ENCODE peak calls at places on chromosomes 6 and 20, in four cellular contexts. O, G, Y and S are unnamed samples.

GRCh38 chr6:116047173-116047933 is 13.3 kb downstream of the FRK start:
- DNase-seq in O (no peak), G (no peak), Y (peak; percentile 59), S (no peak)

GRCh38 chr20:48350291-48350988 is 477.4 kb downstream of the PREX1 start:
- DNase-seq in O (peak; percentile 44), G (no peak), Y (peak; percentile 59), S (peak; percentile 59)

GRCh38 chr20:15396900-15397299 is 1059.5 kb upstream of the FLRT3 start:
- DNase-seq in O (no peak), G (no peak), Y (no peak), S (no peak)

GRCh38 chr20:21309678-21310467 is 6.7 kb downstream of the XRN2 start:
- DNase-seq in O (no peak), G (no peak), Y (no peak), S (no peak)

GRCh38 chr20:59087829-59088433 is 45.3 kb upstream of the PRELID3B start:
- DNase-seq in O (peak; percentile 77), G (no peak), Y (peak; percentile 70), S (peak; percentile 74)

GRCh38 chr6:75154973-75155372 is 50.9 kb downstream of the COL12A1 start:
- DNase-seq in O (no peak), G (no peak), Y (no peak), S (no peak)

GRCh38 chr6:147201885-147202515 is 2.2 kb upstream of the STXBP5 start:
- DNase-seq in O (peak; percentile 71), G (no peak), Y (peak; percentile 59), S (peak; percentile 47)

GRCh38 chr20:62362991-62363919 is 3.9 kb downstream of the LAMA5 start:
- DNase-seq in O (no peak), G (no peak), Y (no peak), S (no peak)

GRCh38 chr6:113648698-113649097 is 208.4 kb upstream of the MARCKS start:
- DNase-seq in O (no peak), G (no peak), Y (no peak), S (no peak)

GRCh38 chr6:70314240-70314639 is 11.4 kb upstream of the COL9A1 start:
- DNase-seq in O (no peak), G (no peak), Y (no peak), S (no peak)

GRCh38 chr6:75624335-75624734 is 22.7 kb downstream of the SENP6 start:
- DNase-seq in O (no peak), G (no peak), Y (no peak), S (no peak)

GRCh38 chr20:33811763-33812672 is 870 bp downstream of the CHMP4B start:
- DNase-seq in O (peak; percentile 50), G (no peak), Y (peak; percentile 66), S (no peak)

GRCh38 chr6:14317616-14318015 is 200.0 kb downstream of the CD83 start:
- DNase-seq in O (no peak), G (no peak), Y (no peak), S (no peak)

GRCh38 chr6:10633216-10633615 is 61.2 kb downstream of the C6orf52 start:
- DNase-seq in O (no peak), G (peak; percentile 36), Y (peak; percentile 13), S (no peak)

GRCh38 chr6:26526928-26527327 is 11.2 kb upstream of the HMGN4 start:
- DNase-seq in O (no peak), G (no peak), Y (no peak), S (no peak)

GRCh38 chr6:168528457-168529095 is 87.6 kb downstream of the SMOC2 start:
- DNase-seq in O (no peak), G (no peak), Y (no peak), S (no peak)

GRCh38 chr6:14381225-14381887 is 263.8 kb downstream of the CD83 start:
- DNase-seq in O (no peak), G (no peak), Y (no peak), S (no peak)

GRCh38 chr6:160678744-160679401 is 14.8 kb upstream of the LPA start:
- DNase-seq in O (no peak), G (no peak), Y (no peak), S (no peak)

GRCh38 chr6:34392497-34393190 is at the start of gene NUDT3:
- DNase-seq in O (peak; percentile 96), G (peak; percentile 83), Y (peak; percentile 92), S (peak; percentile 93)

GRCh38 chr6:105495515-105495914 is 92.6 kb upstream of the PREP start:
- DNase-seq in O (no peak), G (no peak), Y (no peak), S (no peak)

GRCh38 chr6:16504608-16505007 is 256.7 kb downstream of the ATXN1 start:
- DNase-seq in O (no peak), G (no peak), Y (no peak), S (no peak)

GRCh38 chr6:54801669-54802068 is 44.9 kb upstream of the FAM83B start:
- DNase-seq in O (no peak), G (no peak), Y (no peak), S (peak; percentile 20)

GRCh38 chr6:38420207-38420606 is 219.5 kb downstream of the BTBD9 start:
- DNase-seq in O (no peak), G (no peak), Y (no peak), S (no peak)

GRCh38 chr6:127299522-127300240 is 33.0 kb downstream of the RNF146 start:
- DNase-seq in O (no peak), G (no peak), Y (no peak), S (no peak)

GRCh38 chr6:139699335-139699734 is 324.9 kb upstream of the CITED2 start:
- DNase-seq in O (no peak), G (no peak), Y (no peak), S (no peak)

GRCh38 chr20:14415492-14415891 is 78.1 kb upstream of the FLRT3 start:
- DNase-seq in O (no peak), G (no peak), Y (no peak), S (no peak)

GRCh38 chr20:24892931-24893330 is 56.1 kb upstream of the CST7 start:
- DNase-seq in O (no peak), G (no peak), Y (no peak), S (peak; percentile 2)

GRCh38 chr6:109454483-109455160 is 950 bp downstream of the MICAL1 start:
- DNase-seq in O (no peak), G (peak; percentile 48), Y (no peak), S (no peak)

GRCh38 chr20:1868856-1869255 is 26.4 kb upstream of the SIRPA start:
- DNase-seq in O (no peak), G (no peak), Y (no peak), S (no peak)

GRCh38 chr6:137234505-137234863 is 15.3 kb upstream of the IFNGR1 start:
- DNase-seq in O (no peak), G (no peak), Y (no peak), S (no peak)

GRCh38 chr20:59948828-59949720 is 8.9 kb downstream of the FAM217B start:
- DNase-seq in O (no peak), G (no peak), Y (peak; percentile 63), S (peak; percentile 24)

GRCh38 chr20:64188071-64188470 is 23.8 kb downstream of the MYT1 start:
- DNase-seq in O (no peak), G (no peak), Y (no peak), S (no peak)

GRCh38 chr6:119446623-119447008 is 97.1 kb upstream of the MAN1A1 start:
- DNase-seq in O (no peak), G (no peak), Y (no peak), S (no peak)

DNA sequence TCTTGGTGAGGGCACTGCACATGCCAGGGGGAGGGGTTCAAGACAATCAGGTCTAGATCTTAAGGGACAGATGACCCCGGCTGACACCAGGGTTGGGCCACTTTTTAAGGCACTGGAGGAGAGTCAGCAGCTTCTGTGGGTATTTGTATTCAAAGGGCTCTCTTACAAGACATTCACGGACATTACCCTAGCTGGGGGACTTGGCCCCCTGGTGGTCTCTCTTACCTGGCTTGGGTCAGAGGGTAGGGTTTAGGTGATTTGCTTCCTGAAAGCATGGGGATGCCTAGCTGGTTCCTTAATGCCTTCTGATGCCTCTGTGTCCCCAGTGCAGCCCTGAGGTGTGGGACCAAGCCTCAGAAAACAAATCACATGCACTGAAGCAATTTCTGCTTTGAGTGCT is 354.7 kb downstream of the CDC5L start:
- DNase-seq in O (no peak), G (no peak), Y (no peak), S (no peak)
- TF ChIP-seq FOXM1 in O (no peak), G (no peak), Y (no peak), S (no peak)

GRCh38 chr6:44567406-44567805 is 179.9 kb downstream of the CDC5L start:
- DNase-seq in O (no peak), G (no peak), Y (no peak), S (no peak)
- TF ChIP-seq FOXK2 in O (no peak), G (no peak), Y (no peak), S (no peak)

GRCh38 chr6:142222022-142222421 is 75.0 kb downstream of the VTA1 start:
- DNase-seq in O (no peak), G (no peak), Y (no peak), S (no peak)
- TF ChIP-seq FOXM1 in O (no peak), G (no peak), Y (no peak), S (no peak)

DNA sequence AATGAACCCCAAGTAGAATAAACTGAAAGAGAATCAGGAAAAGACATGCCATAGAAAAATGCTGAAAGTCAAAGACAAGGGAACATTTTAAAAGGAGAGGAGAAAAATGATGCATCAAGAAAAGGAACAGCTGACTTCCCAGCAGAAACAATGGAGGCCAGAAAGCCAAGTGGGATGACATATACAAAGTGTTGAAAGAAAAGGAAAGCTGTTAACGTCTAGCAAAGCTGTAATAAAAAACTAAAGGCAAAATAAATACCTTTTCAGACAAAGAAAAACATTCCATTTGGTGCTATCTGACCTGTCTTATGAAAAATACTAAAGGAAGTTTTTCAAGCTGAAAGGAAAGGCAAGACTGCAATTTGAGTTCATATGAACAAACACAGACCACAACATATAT is 34.1 kb upstream of the PDE10A start:
- DNase-seq in O (no peak), G (no peak), Y (no peak), S (no peak)
- TF ChIP-seq FOXK2 in O (no peak), G (no peak), Y (no peak), S (no peak)

GRCh38 chr20:54090230-54091119 is 20.1 kb upstream of the BCAS1 start:
- DNase-seq in O (no peak), G (no peak), Y (no peak), S (no peak)
- TF ChIP-seq FOXM1 in O (no peak), G (no peak), Y (no peak), S (no peak)

GRCh38 chr6:111653961-111654360 is 48.3 kb upstream of the TRAF3IP2 start:
- DNase-seq in O (no peak), G (no peak), Y (no peak), S (no peak)

GRCh38 chr6:111660531-111660930 is 54.9 kb upstream of the TRAF3IP2 start:
- DNase-seq in O (no peak), G (no peak), Y (no peak), S (no peak)

GRCh38 chr6:111658445-111659154 is 52.9 kb upstream of the TRAF3IP2 start:
- DNase-seq in O (no peak), G (no peak), Y (no peak), S (no peak)

GRCh38 chr6:111653434-111653833 is 47.8 kb upstream of the TRAF3IP2 start:
- DNase-seq in O (no peak), G (no peak), Y (no peak), S (no peak)

DNA sequence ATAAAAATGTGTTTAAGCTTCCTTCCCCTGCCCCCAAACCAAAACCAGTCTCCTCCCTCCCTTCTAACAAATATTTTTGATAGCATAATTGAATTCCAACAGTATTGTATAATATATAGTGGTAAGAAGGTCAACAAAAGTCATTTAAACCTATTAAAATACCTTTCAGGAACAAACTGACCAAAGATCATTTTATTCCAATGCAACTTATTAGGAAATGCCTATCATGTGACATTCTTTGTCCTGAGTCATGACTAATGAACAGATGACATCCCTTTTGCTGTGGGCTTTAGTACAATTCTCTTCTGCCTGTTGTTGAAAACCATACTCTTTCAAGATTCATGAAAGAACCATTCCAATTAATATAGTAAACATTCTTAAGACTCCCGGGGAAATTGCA is 51.5 kb upstream of the TRAF3IP2 start:
- DNase-seq in O (no peak), G (no peak), Y (peak; percentile 80), S (no peak)
- TF ChIP-seq FOXK2 in O (no peak), G (no peak), Y (no peak), S (no peak)